ENCODE peak calls at places on chromosomes 1 and 21, in five cellular contexts. N, O, J, C and P are unnamed samples.

GRCh38 chr1:13892671-13893325 is 192.8 kb downstream of the PRDM2 start:
- DNase-seq in J (peak), N (peak), O (no peak), C (peak), P (peak)

GRCh38 chr1:23101101-23101827 is 67.4 kb downstream of the LUZP1 start:
- DNase-seq in O (no peak), N (no peak), C (no peak), J (no peak), P (no peak)

GRCh38 chr1:240693844-240694243 is 81.9 kb upstream of the GREM2 start:
- DNase-seq in J (no peak), O (no peak), C (no peak), N (no peak), P (no peak)

GRCh38 chr21:35051287-35051818 is 2.3 kb upstream of the RUNX1 start:
- DNase-seq in O (peak), J (peak), N (peak), C (peak), P (no peak)

GRCh38 chr1:208047975-208048374 is 137.1 kb upstream of the CD34 start:
- DNase-seq in N (no peak), C (peak), J (peak), O (no peak), P (no peak)

GRCh38 chr1:201461783-201462441 is 7.1 kb downstream of the PHLDA3 start:
- DNase-seq in N (no peak), O (peak), C (peak), J (peak), P (no peak)

GRCh38 chr1:36731226-36732037 is 248.7 kb upstream of the CSF3R start:
- DNase-seq in O (no peak), C (no peak), N (no peak), J (no peak), P (no peak)

GRCh38 chr1:94578856-94579255 is 37.3 kb upstream of the F3 start:
- DNase-seq in O (no peak), J (peak), C (no peak), N (no peak), P (no peak)

GRCh38 chr1:224116131-224116530 is 2.2 kb downstream of the FBXO28 start:
- DNase-seq in O (no peak), N (peak), J (peak), C (no peak), P (no peak)

GRCh38 chr1:66244429-66244828 is 289.5 kb upstream of the SGIP1 start:
- DNase-seq in N (no peak), C (no peak), J (no peak), O (no peak), P (no peak)

GRCh38 chr1:1777510-1777909 is 760 bp downstream of the NADK start:
- DNase-seq in O (no peak), J (peak), C (no peak), N (no peak), P (no peak)

GRCh38 chr1:101221945-101222429 is 14.8 kb upstream of the S1PR1 start:
- DNase-seq in C (no peak), O (no peak), J (no peak), N (no peak), P (no peak)

GRCh38 chr1:199931666-199932377 is 95.7 kb upstream of the NR5A2 start:
- DNase-seq in N (no peak), J (peak), O (no peak), C (no peak), P (no peak)

GRCh38 chr1:47424336-47424982 is 8.4 kb downstream of the FOXE3 start:
- DNase-seq in N (peak), O (no peak), C (no peak), J (peak), P (no peak)

GRCh38 chr1:155984341-155984740 is 6.0 kb upstream of the ARHGEF2 start:
- DNase-seq in J (no peak), C (no peak), N (no peak), O (no peak), P (no peak)

GRCh38 chr1:45359882-45360513 is 19.8 kb upstream of the MUTYH start:
- DNase-seq in O (peak), C (no peak), J (peak), N (peak), P (no peak)

GRCh38 chr21:29177800-29178199 is 47.4 kb downstream of the MAP3K7CL start:
- DNase-seq in O (no peak), N (no peak), C (no peak), J (no peak), P (no peak)

GRCh38 chr1:21966247-21967000 is 10.4 kb upstream of the CELA3B start:
- DNase-seq in J (peak), O (no peak), C (no peak), N (no peak), P (no peak)

GRCh38 chr21:36487641-36488307 is 7.9 kb upstream of the CLDN14 start:
- DNase-seq in N (no peak), O (peak), C (no peak), J (peak), P (no peak)

GRCh38 chr1:42844592-42845140 is 1.7 kb upstream of the ZNF691 start:
- DNase-seq in C (no peak), J (no peak), N (no peak), O (no peak), P (no peak)

GRCh38 chr21:33894736-33895288 is 20.8 kb downstream of the ATP5PO start:
- DNase-seq in O (peak), C (peak), J (peak), N (peak), P (peak)

GRCh38 chr1:43554444-43554992 is 23.8 kb downstream of the PTPRF start:
- DNase-seq in N (peak), C (no peak), O (no peak), J (peak), P (no peak)

GRCh38 chr1:76868154-76868882 is 1.0 kb downstream of the ST6GALNAC5 start:
- DNase-seq in N (peak), O (peak), C (peak), J (peak), P (peak)

GRCh38 chr1:84524590-84524989 is 18.2 kb upstream of the GNG5 start:
- DNase-seq in O (no peak), J (no peak), C (no peak), N (no peak), P (no peak)

GRCh38 chr1:244236101-244236500 is 185.0 kb downstream of the ZBTB18 start:
- DNase-seq in O (no peak), C (no peak), N (no peak), J (no peak), P (no peak)

GRCh38 chr1:93194231-93194630 is 13.7 kb downstream of the CCDC18 start:
- DNase-seq in J (no peak), C (no peak), N (no peak), O (no peak), P (no peak)

GRCh38 chr21:20641251-20641650 is 357.0 kb upstream of the NCAM2 start:
- DNase-seq in C (no peak), J (no peak), O (no peak), N (no peak), P (no peak)

GRCh38 chr1:15543589-15544568 is 17.2 kb downstream of the DNAJC16 start:
- DNase-seq in N (no peak), J (peak), C (no peak), O (no peak), P (no peak)

GRCh38 chr1:209023790-209024189 is 559.7 kb upstream of the CAMK1G start:
- DNase-seq in J (no peak), C (no peak), O (no peak), N (no peak), P (no peak)

GRCh38 chr1:209708297-209708696 is 3.7 kb downstream of the HSD11B1 start:
- DNase-seq in O (no peak), C (no peak), N (no peak), J (no peak), P (no peak)

GRCh38 chr1:94962745-94963265 is 35.9 kb upstream of the CNN3 start:
- DNase-seq in J (peak), C (no peak), O (peak), N (no peak), P (no peak)

GRCh38 chr1:169745015-169745861 is 11.4 kb upstream of the SELE start:
- DNase-seq in O (no peak), C (no peak), N (no peak), J (peak), P (no peak)

GRCh38 chr1:46804027-46804889 is 5.4 kb downstream of the CYP4B1 start:
- DNase-seq in O (no peak), N (no peak), J (no peak), C (no peak), P (no peak)

GRCh38 chr1:10193340-10193739 is 17.0 kb upstream of the KIF1B start:
- DNase-seq in O (no peak), C (no peak), J (no peak), N (no peak), P (no peak)

GRCh38 chr1:89739013-89739843 is 81.6 kb upstream of the LRRC8D start:
- DNase-seq in O (no peak), N (no peak), J (peak), C (no peak), P (no peak)

GRCh38 chr1:156471496-156472490 is 28.8 kb downstream of the MEF2D start:
- DNase-seq in C (peak), O (peak), J (peak), N (no peak), P (no peak)

GRCh38 chr1:70142120-70142519 is 63.3 kb downstream of the LRRC40 start:
- DNase-seq in C (no peak), N (no peak), O (no peak), J (peak), P (no peak)
- TF ChIP-seq CTCF in C (no peak), N (peak), O (no peak), J (peak), P (no peak)

DNA sequence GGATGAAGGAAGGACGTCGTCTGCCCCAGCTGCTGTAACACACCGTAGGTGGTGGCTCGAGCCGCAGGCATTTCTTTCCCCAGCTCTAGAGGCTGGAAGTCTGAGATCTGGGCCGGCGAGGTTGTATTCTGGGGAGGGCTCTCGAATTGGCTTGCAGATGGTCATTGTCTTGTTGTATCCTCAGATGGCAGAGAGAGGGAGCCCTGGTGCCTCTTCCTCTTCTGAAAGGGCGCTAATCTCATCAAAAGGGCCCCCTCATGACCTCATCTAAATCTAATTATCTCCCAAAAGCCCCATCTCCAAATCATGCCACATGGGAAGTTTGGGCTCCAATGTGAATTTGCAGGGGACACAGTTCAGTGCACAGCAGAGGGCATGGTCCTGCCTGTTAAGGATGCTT is 109.0 kb downstream of the SIK1 start:
- DNase-seq in C (no peak), N (no peak), O (no peak), J (no peak), P (no peak)
- TF ChIP-seq CTCF in C (no peak), N (no peak), O (no peak), J (no peak), P (no peak)

DNA sequence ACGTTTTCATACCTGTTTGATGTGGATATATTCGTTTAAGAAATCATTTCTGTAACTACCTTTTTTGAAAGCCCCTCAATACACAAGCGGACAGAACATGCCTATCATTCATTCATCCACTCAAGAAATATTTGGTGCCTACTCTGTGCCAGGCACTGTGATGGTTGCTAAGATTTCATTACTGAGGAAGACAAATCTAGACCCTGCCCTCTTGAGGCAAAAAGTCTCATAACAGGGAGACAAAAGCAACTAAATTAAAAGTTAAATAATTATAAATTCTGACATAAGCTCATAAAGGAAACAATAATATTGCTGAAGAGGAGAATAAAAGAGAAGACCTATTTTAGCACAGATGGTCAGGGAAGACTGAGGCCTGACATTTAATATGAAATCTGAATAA is 203.5 kb upstream of the ZNHIT6 start:
- DNase-seq in O (no peak), C (no peak), N (no peak), J (peak), P (no peak)
- TF ChIP-seq CTCF in O (no peak), C (no peak), N (peak), J (peak), P (peak)

DNA sequence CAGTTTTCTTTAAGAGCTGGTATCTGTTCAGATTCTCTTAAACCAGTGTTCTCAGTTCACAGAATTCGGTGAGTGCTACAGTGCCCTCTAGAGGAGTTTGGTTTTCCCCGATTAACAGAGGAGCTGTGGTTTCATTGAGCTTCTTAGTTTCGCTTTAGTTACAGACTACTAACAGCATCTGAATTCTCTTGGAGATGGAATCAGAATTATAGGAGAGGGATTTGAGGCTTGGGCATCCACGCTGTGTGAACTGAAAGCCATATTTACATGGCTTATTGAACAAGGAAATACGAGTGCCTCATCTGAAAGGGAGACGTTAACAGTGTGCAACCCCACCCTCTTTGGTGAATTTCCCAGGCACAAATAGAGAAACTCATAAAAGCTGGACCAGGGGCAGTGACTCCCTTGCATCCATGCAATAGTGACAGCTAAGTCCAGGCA is 202.0 kb downstream of the USH2A start:
- DNase-seq in J (peak), O (peak), C (no peak), N (peak), P (peak)
- TF ChIP-seq CTCF in J (peak), O (peak), C (peak), N (peak), P (peak)

GRCh38 chr1:206841609-206842323 is 23.7 kb upstream of the IL20 start:
- DNase-seq in C (no peak), N (no peak), J (no peak), O (no peak), P (no peak)

GRCh38 chr1:206839857-206840256 is 25.6 kb upstream of the IL20 start:
- DNase-seq in O (no peak), J (peak), N (no peak), C (no peak), P (no peak)

GRCh38 chr1:206842851-206843250 is 22.6 kb upstream of the IL20 start:
- DNase-seq in J (no peak), O (no peak), N (no peak), C (no peak), P (no peak)

GRCh38 chr1:206836111-206836510 is 29.3 kb upstream of the IL20 start:
- DNase-seq in O (no peak), J (peak), N (no peak), C (no peak), P (no peak)

DNA sequence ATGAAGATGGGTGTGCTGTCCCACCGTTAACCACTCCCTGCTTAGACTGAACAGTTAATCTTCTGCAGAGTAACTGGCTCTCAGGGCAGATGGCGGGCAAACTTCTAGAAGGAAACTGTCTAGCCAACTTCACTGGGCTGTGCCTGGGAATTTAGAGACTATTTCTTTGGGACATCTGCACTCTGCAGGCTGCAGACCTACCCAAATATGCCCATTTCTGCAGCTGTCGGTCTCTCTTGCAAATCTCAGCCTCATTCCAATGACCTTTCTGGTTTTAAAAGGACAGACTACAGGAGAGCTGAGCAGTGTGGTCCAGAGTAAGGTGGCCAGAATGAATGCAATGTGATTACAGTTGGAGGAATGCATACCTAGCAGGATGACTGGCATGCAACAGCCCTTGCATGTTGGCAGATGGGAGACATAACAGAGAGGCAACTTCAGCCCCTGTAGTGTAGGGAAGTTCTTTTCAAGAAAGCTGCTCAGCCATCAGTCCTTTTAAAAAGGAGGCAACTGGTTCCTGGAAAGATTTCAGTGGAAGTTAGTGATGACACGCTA is 26.3 kb upstream of the IL20 start:
- DNase-seq in J (no peak), O (no peak), C (no peak), N (no peak), P (no peak)
- TF ChIP-seq CTCF in J (no peak), O (no peak), C (no peak), N (no peak), P (no peak)

GRCh38 chr1:99306644-99307043 is 42.4 kb downstream of the PLPPR4 start:
- DNase-seq in N (no peak), J (no peak), C (no peak), O (no peak), P (no peak)
- TF ChIP-seq CTCF in N (no peak), J (no peak), C (no peak), O (no peak), P (no peak)

GRCh38 chr1:26161408-26162219 is 2.7 kb downstream of the FAM110D start:
- DNase-seq in N (peak), O (peak), J (peak), C (peak), P (no peak)
- TF ChIP-seq CTCF in N (peak), O (no peak), J (no peak), C (no peak), P (no peak)

GRCh38 chr1:30403061-30403645 is 320.2 kb downstream of the MATN1 start:
- DNase-seq in O (no peak), N (no peak), J (no peak), C (no peak), P (no peak)
- TF ChIP-seq CTCF in O (no peak), N (no peak), J (no peak), C (no peak), P (no peak)